ENCODE peak calls at places on chromosomes 13 and 19, in five cellular contexts. One of them, this sample, is unnamed. For H3K4me1 and H3K36me3, the result is how much of the 10 kb centered on the place peaks cover.

GRCh38 chr13:20989883-20990282 is 71.5 kb downstream of the LATS2 start:
- DNase-seq in ovary: no peak
- DNase-seq in lower lobe of right lung: no peak
- DNase-seq in neuronal stem cell: no peak
- DNase-seq in heart right ventricle: no peak
- DNase-seq in this sample: no peak

GRCh38 chr13:19888799-19889198 is 25.4 kb upstream of the ZMYM5 start:
- DNase-seq in ovary: no peak
- DNase-seq in lower lobe of right lung: no peak
- DNase-seq in neuronal stem cell: no peak
- DNase-seq in heart right ventricle: no peak
- DNase-seq in this sample: no peak

GRCh38 chr13:27354379-27354778 is 70.0 kb upstream of the GTF3A start:
- DNase-seq in ovary: no peak
- DNase-seq in lower lobe of right lung: no peak
- DNase-seq in neuronal stem cell: no peak
- DNase-seq in heart right ventricle: no peak
- DNase-seq in this sample: no peak

GRCh38 chr19:51025401-51025800 is 1.0 kb downstream of the KLK11 start:
- DNase-seq in ovary: peak
- DNase-seq in lower lobe of right lung: no peak
- DNase-seq in neuronal stem cell: no peak
- DNase-seq in heart right ventricle: no peak
- DNase-seq in this sample: no peak

GRCh38 chr13:98892821-98893220 is 85.0 kb downstream of the DOCK9 start:
- DNase-seq in ovary: no peak
- DNase-seq in lower lobe of right lung: no peak
- DNase-seq in neuronal stem cell: no peak
- DNase-seq in heart right ventricle: no peak
- DNase-seq in this sample: no peak

GRCh38 chr13:98565726-98566577 is 11.0 kb downstream of the STK24 start:
- DNase-seq in ovary: peak
- DNase-seq in lower lobe of right lung: no peak
- DNase-seq in neuronal stem cell: no peak
- DNase-seq in heart right ventricle: peak
- DNase-seq in this sample: no peak

GRCh38 chr13:50374517-50374916 is 359.3 kb downstream of the KCNRG start:
- DNase-seq in ovary: no peak
- DNase-seq in lower lobe of right lung: no peak
- DNase-seq in neuronal stem cell: no peak
- DNase-seq in heart right ventricle: no peak
- DNase-seq in this sample: no peak

GRCh38 chr13:51282322-51282721 is 57.2 kb upstream of the SERPINE3 start:
- DNase-seq in ovary: no peak
- DNase-seq in lower lobe of right lung: no peak
- DNase-seq in neuronal stem cell: no peak
- DNase-seq in heart right ventricle: peak
- DNase-seq in this sample: no peak

GRCh38 chr13:98098511-98098910 is 44.4 kb upstream of the FARP1 start:
- DNase-seq in ovary: no peak
- DNase-seq in lower lobe of right lung: no peak
- DNase-seq in neuronal stem cell: no peak
- DNase-seq in heart right ventricle: no peak
- DNase-seq in this sample: no peak

GRCh38 chr13:110869805-110870706 is 44.8 kb downstream of the ANKRD10 start:
- DNase-seq in ovary: peak
- DNase-seq in lower lobe of right lung: peak
- DNase-seq in neuronal stem cell: no peak
- DNase-seq in heart right ventricle: peak
- DNase-seq in this sample: no peak

GRCh38 chr13:43544011-43544410 is 242.8 kb downstream of the ENOX1 start:
- DNase-seq in ovary: no peak
- DNase-seq in lower lobe of right lung: no peak
- DNase-seq in neuronal stem cell: no peak
- DNase-seq in heart right ventricle: no peak
- DNase-seq in this sample: no peak

GRCh38 chr19:42989851-42990250 is 36.4 kb downstream of the PSG11 start:
- DNase-seq in ovary: no peak
- DNase-seq in lower lobe of right lung: no peak
- DNase-seq in neuronal stem cell: no peak
- DNase-seq in heart right ventricle: no peak
- DNase-seq in this sample: no peak

GRCh38 chr13:38960175-38960574 is 30.5 kb downstream of the STOML3 start:
- DNase-seq in ovary: no peak
- DNase-seq in lower lobe of right lung: no peak
- DNase-seq in neuronal stem cell: no peak
- DNase-seq in heart right ventricle: no peak
- DNase-seq in this sample: no peak

GRCh38 chr13:98746968-98747367 is 5.5 kb downstream of the SLC15A1 start:
- DNase-seq in ovary: no peak
- DNase-seq in lower lobe of right lung: no peak
- DNase-seq in neuronal stem cell: no peak
- DNase-seq in heart right ventricle: no peak
- DNase-seq in this sample: no peak

GRCh38 chr13:50518791-50519201 is 324.7 kb downstream of the DLEU7 start:
- DNase-seq in ovary: no peak
- DNase-seq in lower lobe of right lung: no peak
- DNase-seq in neuronal stem cell: no peak
- DNase-seq in heart right ventricle: no peak
- DNase-seq in this sample: no peak

GRCh38 chr19:17615889-17616685 is 60.6 kb downstream of the COLGALT1 start:
- DNase-seq in ovary: no peak
- DNase-seq in lower lobe of right lung: no peak
- DNase-seq in neuronal stem cell: no peak
- DNase-seq in heart right ventricle: no peak
- DNase-seq in this sample: no peak

GRCh38 chr19:46772170-46773017 is 16.0 kb downstream of the SLC1A5 start:
- DNase-seq in ovary: no peak
- DNase-seq in lower lobe of right lung: no peak
- DNase-seq in neuronal stem cell: no peak
- DNase-seq in heart right ventricle: no peak
- DNase-seq in this sample: no peak

GRCh38 chr13:35457258-35457657 is 19.2 kb downstream of the MAB21L1 start:
- DNase-seq in ovary: no peak
- DNase-seq in lower lobe of right lung: no peak
- DNase-seq in neuronal stem cell: no peak
- DNase-seq in heart right ventricle: no peak
- DNase-seq in this sample: no peak

GRCh38 chr19:49686503-49687088 is 2.8 kb upstream of the ADM5 start:
- DNase-seq in ovary: no peak
- DNase-seq in lower lobe of right lung: no peak
- DNase-seq in neuronal stem cell: no peak
- DNase-seq in heart right ventricle: no peak
- DNase-seq in this sample: no peak

GRCh38 chr19:33683881-33684549 is 62.3 kb downstream of the CHST8 start:
- DNase-seq in ovary: peak
- DNase-seq in lower lobe of right lung: no peak
- DNase-seq in neuronal stem cell: peak
- DNase-seq in heart right ventricle: peak
- DNase-seq in this sample: no peak

GRCh38 chr13:97249093-97249787 is 27.1 kb downstream of the MBNL2 start:
- DNase-seq in ovary: no peak
- DNase-seq in lower lobe of right lung: no peak
- DNase-seq in neuronal stem cell: no peak
- DNase-seq in heart right ventricle: no peak
- DNase-seq in this sample: no peak

GRCh38 chr19:14149509-14149994 is 13.2 kb upstream of the ASF1B start:
- DNase-seq in ovary: peak
- DNase-seq in lower lobe of right lung: peak
- DNase-seq in neuronal stem cell: no peak
- DNase-seq in heart right ventricle: peak
- DNase-seq in this sample: peak

GRCh38 chr19:48530044-48530720 is 18.5 kb upstream of the LMTK3 start:
- DNase-seq in ovary: no peak
- DNase-seq in lower lobe of right lung: no peak
- DNase-seq in neuronal stem cell: no peak
- DNase-seq in heart right ventricle: no peak
- DNase-seq in this sample: no peak

GRCh38 chr13:39616087-39616694 is 13.2 kb upstream of the LHFPL6 start:
- DNase-seq in ovary: no peak
- DNase-seq in lower lobe of right lung: no peak
- DNase-seq in neuronal stem cell: peak
- DNase-seq in heart right ventricle: no peak
- DNase-seq in this sample: no peak

GRCh38 chr19:1453525-1454371 is 3.8 kb downstream of the APC2 start:
- DNase-seq in ovary: no peak
- DNase-seq in lower lobe of right lung: no peak
- DNase-seq in neuronal stem cell: no peak
- DNase-seq in heart right ventricle: no peak
- DNase-seq in this sample: no peak

GRCh38 chr19:19372656-19373416 is 32.6 kb upstream of the GATAD2A start:
- DNase-seq in ovary: no peak
- DNase-seq in lower lobe of right lung: peak
- DNase-seq in neuronal stem cell: no peak
- DNase-seq in heart right ventricle: peak
- DNase-seq in this sample: no peak

DNA sequence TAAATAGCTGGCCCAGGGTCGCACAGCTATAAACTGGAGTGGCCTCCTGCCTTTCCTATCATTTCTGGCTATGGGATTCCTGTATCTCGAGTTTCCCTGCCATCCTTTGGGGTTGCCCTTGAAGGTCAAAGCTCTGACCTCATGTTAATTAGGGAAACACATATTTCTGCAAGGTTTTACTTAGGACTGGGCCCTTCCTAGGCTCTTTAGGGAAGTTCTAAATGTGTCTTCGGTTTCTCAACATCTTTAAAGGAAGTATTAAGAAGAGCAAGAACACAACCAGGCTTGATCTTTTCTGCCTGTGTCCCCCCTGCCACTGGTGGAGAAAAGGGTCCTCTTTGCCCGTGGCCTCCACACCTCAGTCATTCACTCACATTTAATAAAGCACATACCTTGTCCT is 10.8 kb downstream of the LCP1 start:
- DNase-seq in ovary: no peak
- DNase-seq in lower lobe of right lung: no peak
- DNase-seq in neuronal stem cell: no peak
- DNase-seq in heart right ventricle: no peak
- DNase-seq in this sample: no peak
- H3K4me3 ChIP-seq in ovary: no peak
- H3K4me3 ChIP-seq in lower lobe of right lung: no peak
- H3K4me3 ChIP-seq in neuronal stem cell: no peak
- H3K4me3 ChIP-seq in heart right ventricle: no peak
- H3K4me3 ChIP-seq in this sample: peak

DNA sequence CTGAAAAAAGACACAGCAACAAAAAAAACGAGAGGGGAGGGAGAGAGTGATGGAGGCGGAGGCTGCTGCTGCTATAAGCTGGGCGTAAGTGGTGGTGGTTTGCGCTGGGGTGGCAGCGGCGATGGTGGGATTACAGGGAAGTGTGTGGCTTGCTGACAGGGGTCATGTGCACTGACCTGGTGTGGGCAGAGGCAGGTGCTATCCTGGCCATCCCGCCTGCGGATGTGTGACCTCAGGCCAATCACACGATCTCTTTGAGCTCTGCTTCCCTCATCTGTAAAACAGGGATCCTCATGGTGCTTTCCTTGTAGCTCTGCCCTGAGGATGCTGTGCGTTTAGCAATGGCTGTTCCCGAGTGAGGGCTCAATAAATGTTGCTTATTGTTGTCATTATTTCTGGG is 3.3 kb upstream of the ZNF580 start:
- DNase-seq in ovary: no peak
- DNase-seq in lower lobe of right lung: no peak
- DNase-seq in neuronal stem cell: no peak
- DNase-seq in heart right ventricle: peak
- DNase-seq in this sample: no peak
- H3K4me1 ChIP-seq in ovary: under half
- H3K4me1 ChIP-seq in lower lobe of right lung: half or more
- H3K4me1 ChIP-seq in neuronal stem cell: under half
- H3K4me1 ChIP-seq in heart right ventricle: half or more
- H3K4me1 ChIP-seq in this sample: half or more

GRCh38 chr13:102825400-102825799 is 20.4 kb upstream of the ERCC5 start:
- DNase-seq in ovary: no peak
- DNase-seq in lower lobe of right lung: no peak
- DNase-seq in neuronal stem cell: no peak
- DNase-seq in heart right ventricle: no peak
- DNase-seq in this sample: no peak
- H3K36me3 ChIP-seq in ovary: under half
- H3K36me3 ChIP-seq in lower lobe of right lung: half or more
- H3K36me3 ChIP-seq in neuronal stem cell: half or more
- H3K36me3 ChIP-seq in heart right ventricle: under half
- H3K36me3 ChIP-seq in this sample: under half

DNA sequence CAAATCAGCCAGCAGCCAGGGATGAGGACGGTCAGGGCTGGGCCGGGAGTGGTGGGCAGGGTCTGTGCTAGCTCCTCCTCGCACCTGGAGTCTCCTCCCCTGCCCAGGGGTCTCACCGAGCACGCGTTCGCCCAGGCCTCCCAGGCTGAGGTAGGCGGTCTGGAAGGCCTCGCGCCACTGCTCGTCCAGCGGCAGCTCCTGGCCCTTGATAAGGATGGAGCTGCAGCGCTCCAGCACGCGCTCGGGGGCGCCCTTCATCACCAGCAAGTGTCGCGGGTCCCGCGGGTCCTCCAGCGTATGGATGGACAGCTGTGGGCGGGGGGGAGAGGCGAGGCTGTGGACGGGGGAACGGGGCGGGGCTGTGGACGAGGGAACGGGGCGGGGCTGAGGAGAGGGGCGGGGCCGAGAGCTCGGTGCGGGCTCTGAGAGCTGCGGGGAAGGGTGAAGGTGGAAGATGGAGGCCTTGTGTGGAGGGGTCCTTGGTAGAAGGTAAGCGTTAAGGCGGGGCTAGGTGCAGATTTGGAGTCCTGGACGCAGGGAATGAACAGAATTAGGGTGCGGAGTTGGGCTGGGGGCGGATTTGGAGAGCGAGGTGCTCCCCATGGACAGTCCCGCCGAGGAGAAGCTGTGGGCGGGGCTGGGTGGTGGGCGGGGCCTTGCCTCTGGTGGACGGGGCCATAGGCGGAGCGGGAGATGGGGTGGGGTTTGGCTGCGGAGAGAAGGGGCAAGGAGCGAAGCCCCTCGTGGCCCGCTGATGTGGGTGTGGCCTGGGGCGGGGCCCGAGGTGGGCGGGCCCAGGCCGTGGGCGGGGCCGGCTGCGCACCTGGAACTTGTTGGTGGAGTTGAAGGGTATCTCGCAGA is 5.7 kb downstream of the ATP4A start:
- DNase-seq in ovary: peak
- DNase-seq in lower lobe of right lung: peak
- DNase-seq in neuronal stem cell: peak
- DNase-seq in heart right ventricle: peak
- DNase-seq in this sample: no peak
- H3K4me3 ChIP-seq in ovary: no peak
- H3K4me3 ChIP-seq in lower lobe of right lung: peak
- H3K4me3 ChIP-seq in neuronal stem cell: peak
- H3K4me3 ChIP-seq in heart right ventricle: peak
- H3K4me3 ChIP-seq in this sample: no peak

This sample was measured in CD8-positive, alpha-beta memory T cell.